ENCODE peak calls at places on chromosomes 11 and 22, in five cellular contexts. One of them, this sample, is unnamed.

GRCh38 chr11:115678942-115679341 is 174.7 kb upstream of the CADM1 start:
- DNase-seq in Kasumi-1: no peak
- DNase-seq in MV-4-11: no peak
- DNase-seq in ascending aorta: no peak
- DNase-seq in stimulated activated CD4-positive, alpha-beta T cell treated with anti-CD3 and anti-CD28 coated beads, Interleukin-1b, Interleukin-23, amount 100 ng/mL, for 48 hours: no peak
- DNase-seq in this sample: peak

GRCh38 chr11:126156814-126157213 is 54.6 kb downstream of the RPUSD4 start:
- DNase-seq in Kasumi-1: no peak
- DNase-seq in MV-4-11: peak
- DNase-seq in ascending aorta: no peak
- DNase-seq in stimulated activated CD4-positive, alpha-beta T cell treated with anti-CD3 and anti-CD28 coated beads, Interleukin-1b, Interleukin-23, amount 100 ng/mL, for 48 hours: no peak
- DNase-seq in this sample: peak

GRCh38 chr11:45850446-45850845 is 3.2 kb downstream of the CRY2 start:
- DNase-seq in Kasumi-1: no peak
- DNase-seq in MV-4-11: no peak
- DNase-seq in ascending aorta: no peak
- DNase-seq in stimulated activated CD4-positive, alpha-beta T cell treated with anti-CD3 and anti-CD28 coated beads, Interleukin-1b, Interleukin-23, amount 100 ng/mL, for 48 hours: no peak
- DNase-seq in this sample: no peak

GRCh38 chr11:133928628-133929059 is 28.1 kb downstream of the IGSF9B start:
- DNase-seq in Kasumi-1: no peak
- DNase-seq in MV-4-11: no peak
- DNase-seq in ascending aorta: no peak
- DNase-seq in stimulated activated CD4-positive, alpha-beta T cell treated with anti-CD3 and anti-CD28 coated beads, Interleukin-1b, Interleukin-23, amount 100 ng/mL, for 48 hours: peak
- DNase-seq in this sample: peak

GRCh38 chr11:44310456-44311272 is 725 bp upstream of the ALX4 start:
- DNase-seq in Kasumi-1: no peak
- DNase-seq in MV-4-11: no peak
- DNase-seq in ascending aorta: no peak
- DNase-seq in stimulated activated CD4-positive, alpha-beta T cell treated with anti-CD3 and anti-CD28 coated beads, Interleukin-1b, Interleukin-23, amount 100 ng/mL, for 48 hours: no peak
- DNase-seq in this sample: no peak

GRCh38 chr11:58525037-58525614 is 17.2 kb upstream of the OR5B21 start:
- DNase-seq in Kasumi-1: peak
- DNase-seq in MV-4-11: peak
- DNase-seq in ascending aorta: no peak
- DNase-seq in stimulated activated CD4-positive, alpha-beta T cell treated with anti-CD3 and anti-CD28 coated beads, Interleukin-1b, Interleukin-23, amount 100 ng/mL, for 48 hours: peak
- DNase-seq in this sample: peak

GRCh38 chr11:3807856-3808845 is at the start of gene PGAP2:
- DNase-seq in Kasumi-1: peak
- DNase-seq in MV-4-11: peak
- DNase-seq in ascending aorta: no peak
- DNase-seq in stimulated activated CD4-positive, alpha-beta T cell treated with anti-CD3 and anti-CD28 coated beads, Interleukin-1b, Interleukin-23, amount 100 ng/mL, for 48 hours: peak
- DNase-seq in this sample: peak

GRCh38 chr11:65423516-65424199 is 1.1 kb downstream of the NEAT1 start:
- DNase-seq in Kasumi-1: no peak
- DNase-seq in MV-4-11: no peak
- DNase-seq in ascending aorta: peak
- DNase-seq in stimulated activated CD4-positive, alpha-beta T cell treated with anti-CD3 and anti-CD28 coated beads, Interleukin-1b, Interleukin-23, amount 100 ng/mL, for 48 hours: peak
- DNase-seq in this sample: peak

GRCh38 chr22:24434472-24435322 is 7.3 kb downstream of the ADORA2A start:
- DNase-seq in Kasumi-1: peak
- DNase-seq in MV-4-11: peak
- DNase-seq in ascending aorta: peak
- DNase-seq in stimulated activated CD4-positive, alpha-beta T cell treated with anti-CD3 and anti-CD28 coated beads, Interleukin-1b, Interleukin-23, amount 100 ng/mL, for 48 hours: peak
- DNase-seq in this sample: peak

GRCh38 chr11:1082728-1083620 is 8.3 kb downstream of the MUC2 start:
- DNase-seq in Kasumi-1: no peak
- DNase-seq in MV-4-11: no peak
- DNase-seq in ascending aorta: no peak
- DNase-seq in stimulated activated CD4-positive, alpha-beta T cell treated with anti-CD3 and anti-CD28 coated beads, Interleukin-1b, Interleukin-23, amount 100 ng/mL, for 48 hours: no peak
- DNase-seq in this sample: peak

GRCh38 chr22:20552913-20553401 is 45.5 kb downstream of the MED15 start:
- DNase-seq in Kasumi-1: no peak
- DNase-seq in MV-4-11: no peak
- DNase-seq in ascending aorta: no peak
- DNase-seq in stimulated activated CD4-positive, alpha-beta T cell treated with anti-CD3 and anti-CD28 coated beads, Interleukin-1b, Interleukin-23, amount 100 ng/mL, for 48 hours: no peak
- DNase-seq in this sample: no peak